ENCODE peak calls at places on chromosome 11, in five cellular contexts. One of them, this sample, is unnamed.

GRCh38 chr11:127618721-127619120 is 618.2 kb upstream of the KIRREL3 start:
- DNase-seq in pancreas: no peak
- DNase-seq in left ventricle myocardium inferior: no peak
- DNase-seq in epithelial cell of esophagus: no peak
- DNase-seq in IMR-90: no peak
- DNase-seq in this sample: no peak

GRCh38 chr11:128579790-128580504 is 7.4 kb downstream of the ETS1 start:
- DNase-seq in pancreas: no peak
- DNase-seq in left ventricle myocardium inferior: no peak
- DNase-seq in epithelial cell of esophagus: peak; percentile 81
- DNase-seq in IMR-90: peak; percentile 79
- DNase-seq in this sample: peak; percentile 43

GRCh38 chr11:96168623-96169022 is 174.4 kb downstream of the MAML2 start:
- DNase-seq in pancreas: no peak
- DNase-seq in left ventricle myocardium inferior: no peak
- DNase-seq in epithelial cell of esophagus: peak; percentile 93
- DNase-seq in IMR-90: peak; percentile 93
- DNase-seq in this sample: no peak

GRCh38 chr11:111303476-111303875 is 5.1 kb downstream of the POU2AF3 start:
- DNase-seq in pancreas: no peak
- DNase-seq in left ventricle myocardium inferior: no peak
- DNase-seq in epithelial cell of esophagus: peak; percentile 21
- DNase-seq in IMR-90: no peak
- DNase-seq in this sample: no peak

GRCh38 chr11:64094463-64095223 is 58.9 kb downstream of the FLRT1 start:
- DNase-seq in pancreas: no peak
- DNase-seq in left ventricle myocardium inferior: no peak
- DNase-seq in epithelial cell of esophagus: peak; percentile 88
- DNase-seq in IMR-90: peak; percentile 81
- DNase-seq in this sample: no peak

GRCh38 chr11:35477871-35478270 is 47.5 kb downstream of the PAMR1 start:
- DNase-seq in pancreas: no peak
- DNase-seq in left ventricle myocardium inferior: no peak
- DNase-seq in epithelial cell of esophagus: no peak
- DNase-seq in IMR-90: no peak
- DNase-seq in this sample: no peak

GRCh38 chr11:102117472-102118113 is 7.3 kb downstream of the YAP1 start:
- DNase-seq in pancreas: no peak
- DNase-seq in left ventricle myocardium inferior: no peak
- DNase-seq in epithelial cell of esophagus: no peak
- DNase-seq in IMR-90: peak; percentile 48
- DNase-seq in this sample: no peak

GRCh38 chr11:65833297-65834030 is at the start of gene SNX32:
- DNase-seq in pancreas: peak; percentile 98
- DNase-seq in left ventricle myocardium inferior: peak; percentile 97
- DNase-seq in epithelial cell of esophagus: peak; percentile 93
- DNase-seq in IMR-90: peak; percentile 90
- DNase-seq in this sample: peak; percentile 99

GRCh38 chr11:71075116-71075720 is 177.2 kb downstream of the SHANK2 start:
- DNase-seq in pancreas: no peak
- DNase-seq in left ventricle myocardium inferior: no peak
- DNase-seq in epithelial cell of esophagus: no peak
- DNase-seq in IMR-90: no peak
- DNase-seq in this sample: no peak

GRCh38 chr11:121071456-121072236 is 29.4 kb upstream of the TECTA start:
- DNase-seq in pancreas: no peak
- DNase-seq in left ventricle myocardium inferior: no peak
- DNase-seq in epithelial cell of esophagus: no peak
- DNase-seq in IMR-90: no peak
- DNase-seq in this sample: no peak

GRCh38 chr11:64564947-64565889 is 25.8 kb upstream of the SLC22A12 start:
- DNase-seq in pancreas: peak; percentile 77
- DNase-seq in left ventricle myocardium inferior: no peak
- DNase-seq in epithelial cell of esophagus: no peak
- DNase-seq in IMR-90: no peak
- DNase-seq in this sample: no peak

GRCh38 chr11:43138621-43139140 is 173.1 kb upstream of the API5 start:
- DNase-seq in pancreas: no peak
- DNase-seq in left ventricle myocardium inferior: no peak
- DNase-seq in epithelial cell of esophagus: no peak
- DNase-seq in IMR-90: no peak
- DNase-seq in this sample: no peak

GRCh38 chr11:126537492-126537891 is 182.0 kb downstream of the ST3GAL4 start:
- DNase-seq in pancreas: no peak
- DNase-seq in left ventricle myocardium inferior: no peak
- DNase-seq in epithelial cell of esophagus: no peak
- DNase-seq in IMR-90: no peak
- DNase-seq in this sample: no peak

GRCh38 chr11:99015634-99016454 is 4.9 kb upstream of the CNTN5 start:
- DNase-seq in pancreas: no peak
- DNase-seq in left ventricle myocardium inferior: no peak
- DNase-seq in epithelial cell of esophagus: peak; percentile 56
- DNase-seq in IMR-90: peak; percentile 51
- DNase-seq in this sample: peak; percentile 56

GRCh38 chr11:129115652-129116585 is 76.2 kb downstream of the ARHGAP32 start:
- DNase-seq in pancreas: no peak
- DNase-seq in left ventricle myocardium inferior: no peak
- DNase-seq in epithelial cell of esophagus: peak; percentile 44
- DNase-seq in IMR-90: peak; percentile 78
- DNase-seq in this sample: no peak

GRCh38 chr11:74182635-74183034 is 11.5 kb downstream of the PPME1 start:
- DNase-seq in pancreas: no peak
- DNase-seq in left ventricle myocardium inferior: no peak
- DNase-seq in epithelial cell of esophagus: peak; percentile 75
- DNase-seq in IMR-90: peak; percentile 25
- DNase-seq in this sample: no peak

GRCh38 chr11:128308793-128309192 is 278.6 kb downstream of the ETS1 start:
- DNase-seq in pancreas: no peak
- DNase-seq in left ventricle myocardium inferior: no peak
- DNase-seq in epithelial cell of esophagus: no peak
- DNase-seq in IMR-90: no peak
- DNase-seq in this sample: no peak

GRCh38 chr11:113949891-113950290 is 25.0 kb upstream of the HTR3A start:
- DNase-seq in pancreas: no peak
- DNase-seq in left ventricle myocardium inferior: no peak
- DNase-seq in epithelial cell of esophagus: no peak
- DNase-seq in IMR-90: no peak
- DNase-seq in this sample: no peak

GRCh38 chr11:103051158-103051801 is 40.7 kb downstream of the DCUN1D5 start:
- DNase-seq in pancreas: no peak
- DNase-seq in left ventricle myocardium inferior: no peak
- DNase-seq in epithelial cell of esophagus: no peak
- DNase-seq in IMR-90: no peak
- DNase-seq in this sample: no peak

GRCh38 chr11:113104390-113105251 is 143.4 kb downstream of the NCAM1 start:
- DNase-seq in pancreas: no peak
- DNase-seq in left ventricle myocardium inferior: no peak
- DNase-seq in epithelial cell of esophagus: no peak
- DNase-seq in IMR-90: no peak
- DNase-seq in this sample: no peak

GRCh38 chr11:120547871-120548681 is 36.5 kb downstream of the GRIK4 start:
- DNase-seq in pancreas: peak; percentile 98
- DNase-seq in left ventricle myocardium inferior: peak; percentile 89
- DNase-seq in epithelial cell of esophagus: peak; percentile 72
- DNase-seq in IMR-90: peak; percentile 98
- DNase-seq in this sample: no peak

GRCh38 chr11:127898422-127899365 is 688.7 kb downstream of the ETS1 start:
- DNase-seq in pancreas: peak; percentile 49
- DNase-seq in left ventricle myocardium inferior: no peak
- DNase-seq in epithelial cell of esophagus: no peak
- DNase-seq in IMR-90: no peak
- DNase-seq in this sample: no peak

GRCh38 chr11:26626346-26626745 is 54.3 kb upstream of the MUC15 start:
- DNase-seq in pancreas: no peak
- DNase-seq in left ventricle myocardium inferior: no peak
- DNase-seq in epithelial cell of esophagus: peak; percentile 74
- DNase-seq in IMR-90: no peak
- DNase-seq in this sample: no peak

GRCh38 chr11:12216100-12216499 is 105.7 kb downstream of the MICAL2 start:
- DNase-seq in pancreas: no peak
- DNase-seq in left ventricle myocardium inferior: no peak
- DNase-seq in epithelial cell of esophagus: peak; percentile 36
- DNase-seq in IMR-90: no peak
- DNase-seq in this sample: no peak

GRCh38 chr11:86577663-86578636 is 94.5 kb downstream of the ME3 start:
- DNase-seq in pancreas: peak; percentile 59
- DNase-seq in left ventricle myocardium inferior: peak; percentile 72
- DNase-seq in epithelial cell of esophagus: peak; percentile 71
- DNase-seq in IMR-90: peak; percentile 91
- DNase-seq in this sample: no peak

GRCh38 chr11:14413307-14414072 is 54.5 kb upstream of the RRAS2 start:
- DNase-seq in pancreas: no peak
- DNase-seq in left ventricle myocardium inferior: peak; percentile 40
- DNase-seq in epithelial cell of esophagus: no peak
- DNase-seq in IMR-90: peak; percentile 58
- DNase-seq in this sample: no peak

GRCh38 chr11:130243816-130244215 is 70.9 kb downstream of the ZBTB44 start:
- DNase-seq in pancreas: no peak
- DNase-seq in left ventricle myocardium inferior: no peak
- DNase-seq in epithelial cell of esophagus: no peak
- DNase-seq in IMR-90: no peak
- DNase-seq in this sample: peak; percentile 39

GRCh38 chr11:47590026-47590861 is 3.8 kb downstream of the FAM180B start:
- DNase-seq in pancreas: no peak
- DNase-seq in left ventricle myocardium inferior: no peak
- DNase-seq in epithelial cell of esophagus: no peak
- DNase-seq in IMR-90: no peak
- DNase-seq in this sample: no peak

GRCh38 chr11:93993747-93994146 is 27.4 kb upstream of the HEPHL1 start:
- DNase-seq in pancreas: no peak
- DNase-seq in left ventricle myocardium inferior: no peak
- DNase-seq in epithelial cell of esophagus: no peak
- DNase-seq in IMR-90: no peak
- DNase-seq in this sample: no peak

GRCh38 chr11:64665381-64665780 is 57.6 kb downstream of the NRXN2 start:
- DNase-seq in pancreas: no peak
- DNase-seq in left ventricle myocardium inferior: no peak
- DNase-seq in epithelial cell of esophagus: no peak
- DNase-seq in IMR-90: no peak
- DNase-seq in this sample: no peak

GRCh38 chr11:71568707-71569349 is 3.5 kb downstream of the KRTAP5-10 start:
- DNase-seq in pancreas: no peak
- DNase-seq in left ventricle myocardium inferior: no peak
- DNase-seq in epithelial cell of esophagus: peak; percentile 10
- DNase-seq in IMR-90: no peak
- DNase-seq in this sample: no peak

GRCh38 chr11:72581067-72581466 is 93.2 kb downstream of the PDE2A start:
- DNase-seq in pancreas: no peak
- DNase-seq in left ventricle myocardium inferior: no peak
- DNase-seq in epithelial cell of esophagus: no peak
- DNase-seq in IMR-90: no peak
- DNase-seq in this sample: no peak

GRCh38 chr11:12696911-12697581 is 22.8 kb downstream of the TEAD1 start:
- DNase-seq in pancreas: no peak
- DNase-seq in left ventricle myocardium inferior: no peak
- DNase-seq in epithelial cell of esophagus: peak; percentile 93
- DNase-seq in IMR-90: no peak
- DNase-seq in this sample: no peak

GRCh38 chr11:69260622-69261021 is 33.3 kb upstream of the MYEOV start:
- DNase-seq in pancreas: no peak
- DNase-seq in left ventricle myocardium inferior: no peak
- DNase-seq in epithelial cell of esophagus: no peak
- DNase-seq in IMR-90: no peak
- DNase-seq in this sample: no peak

GRCh38 chr11:64007629-64008282 is 21.5 kb downstream of the OTUB1 start:
- DNase-seq in pancreas: peak; percentile 94
- DNase-seq in left ventricle myocardium inferior: peak; percentile 84
- DNase-seq in epithelial cell of esophagus: peak; percentile 21
- DNase-seq in IMR-90: no peak
- DNase-seq in this sample: peak; percentile 63

GRCh38 chr11:62508336-62509058 is 38.1 kb downstream of the AHNAK start:
- DNase-seq in pancreas: peak; percentile 88
- DNase-seq in left ventricle myocardium inferior: peak; percentile 84
- DNase-seq in epithelial cell of esophagus: peak; percentile 66
- DNase-seq in IMR-90: peak; percentile 36
- DNase-seq in this sample: no peak
- TF ChIP-seq CTCF in pancreas: peak; percentile 28
- TF ChIP-seq CTCF in left ventricle myocardium inferior: peak; percentile 66
- TF ChIP-seq CTCF in epithelial cell of esophagus: peak; percentile 59
- TF ChIP-seq CTCF in IMR-90: peak; percentile 44
- TF ChIP-seq CTCF in this sample: peak; percentile 33

DNA sequence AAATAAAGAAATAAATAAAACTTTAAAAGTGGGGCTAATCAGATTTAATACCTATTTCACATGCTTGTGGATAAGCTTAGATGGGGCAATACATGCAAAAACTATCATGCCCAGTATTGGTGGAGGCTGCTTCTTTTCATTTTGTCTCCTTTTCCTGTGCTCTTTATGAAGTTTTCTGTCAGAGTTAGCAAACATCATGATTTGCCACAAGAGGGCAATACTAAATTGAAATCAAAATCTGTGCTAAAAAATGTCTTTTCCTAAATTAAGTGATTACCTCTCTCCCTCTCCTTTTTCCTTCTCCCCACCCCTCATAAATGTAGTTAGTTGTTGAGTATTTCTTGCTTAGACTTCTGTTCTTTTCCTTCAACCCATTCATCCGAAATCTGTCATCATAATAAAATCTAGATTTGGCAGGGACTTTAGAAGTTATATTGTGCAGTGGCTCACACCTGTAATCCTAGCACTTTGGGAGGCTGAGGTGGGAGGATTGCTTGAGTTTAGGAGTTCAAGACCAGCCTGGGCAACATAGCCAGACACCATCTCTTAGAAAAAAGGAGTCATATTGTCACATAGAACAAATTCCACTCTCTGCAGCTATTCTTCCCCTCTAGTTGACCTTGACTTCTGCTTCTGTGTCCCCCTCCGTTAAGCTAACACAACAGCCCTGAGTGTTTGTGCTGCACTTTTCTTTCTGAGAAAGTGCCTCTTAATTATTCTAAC is 4.7 kb upstream of the ARHGAP42 start:
- DNase-seq in pancreas: no peak
- DNase-seq in left ventricle myocardium inferior: no peak
- DNase-seq in epithelial cell of esophagus: no peak
- DNase-seq in IMR-90: peak; percentile 46
- DNase-seq in this sample: no peak
- TF ChIP-seq CTCF in pancreas: no peak
- TF ChIP-seq CTCF in left ventricle myocardium inferior: peak; percentile 68
- TF ChIP-seq CTCF in epithelial cell of esophagus: peak; percentile 50
- TF ChIP-seq CTCF in IMR-90: peak; percentile 62
- TF ChIP-seq CTCF in this sample: peak; percentile 33

GRCh38 chr11:424232-424631 is 9.4 kb upstream of the SIGIRR start:
- DNase-seq in pancreas: no peak
- DNase-seq in left ventricle myocardium inferior: no peak
- DNase-seq in epithelial cell of esophagus: no peak
- DNase-seq in IMR-90: no peak
- DNase-seq in this sample: no peak
- TF ChIP-seq CTCF in pancreas: no peak
- TF ChIP-seq CTCF in left ventricle myocardium inferior: no peak
- TF ChIP-seq CTCF in epithelial cell of esophagus: no peak
- TF ChIP-seq CTCF in IMR-90: no peak
- TF ChIP-seq CTCF in this sample: no peak

DNA sequence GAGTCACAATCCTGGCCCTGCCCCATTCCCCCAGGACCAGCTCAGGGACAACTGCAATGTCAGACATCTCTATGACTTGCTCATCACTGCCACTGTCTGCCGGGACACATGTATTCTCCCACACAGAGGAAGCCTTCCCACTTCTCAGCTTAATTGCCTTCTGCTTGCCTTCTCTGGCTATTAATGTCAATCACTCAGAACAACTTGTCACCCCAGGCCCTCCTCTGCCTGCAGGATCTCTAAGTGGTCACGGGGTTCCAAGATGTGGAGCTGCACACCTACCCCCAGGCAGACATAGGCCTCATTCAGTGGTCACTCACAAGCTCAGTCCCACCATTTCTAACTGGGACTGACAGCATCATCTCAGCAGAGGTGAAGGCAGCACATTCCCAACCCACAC is 15.1 kb downstream of the PLEKHA7 start:
- DNase-seq in pancreas: no peak
- DNase-seq in left ventricle myocardium inferior: no peak
- DNase-seq in epithelial cell of esophagus: no peak
- DNase-seq in IMR-90: no peak
- DNase-seq in this sample: no peak
- TF ChIP-seq CTCF in pancreas: no peak
- TF ChIP-seq CTCF in left ventricle myocardium inferior: no peak
- TF ChIP-seq CTCF in epithelial cell of esophagus: no peak
- TF ChIP-seq CTCF in IMR-90: no peak
- TF ChIP-seq CTCF in this sample: no peak